ENCODE peak calls at places on chromosomes 1 and 21, in four cellular contexts. N is tibial nerve, W is heart left ventricle, Z is ovary. Y is an unnamed sample.

GRCh38 chr1:188904201-188904600 is 1573.5 kb downstream of the BRINP3 start:
- DNase-seq in N (no peak), W (no peak), Z (no peak), Y (no peak)

GRCh38 chr1:6329392-6329791 is 64.2 kb downstream of the ACOT7 start:
- DNase-seq in N (no peak), W (no peak), Z (peak; percentile 63), Y (peak; percentile 31)

GRCh38 chr1:112674986-112675727 is 698 bp downstream of the MOV10 start:
- DNase-seq in N (no peak), W (peak; percentile 63), Z (peak; percentile 84), Y (peak; percentile 53)

GRCh38 chr21:26007911-26008579 is 162.5 kb downstream of the APP start:
- DNase-seq in N (no peak), W (no peak), Z (no peak), Y (no peak)

GRCh38 chr1:104830534-104830933 is 1080.8 kb downstream of the AMY1C start:
- DNase-seq in N (no peak), W (no peak), Z (no peak), Y (no peak)

GRCh38 chr1:228544021-228544850 is 57.1 kb downstream of the RNF187 start:
- DNase-seq in N (no peak), W (no peak), Z (no peak), Y (no peak)

GRCh38 chr1:177620636-177621190 is 349.1 kb downstream of the SEC16B start:
- DNase-seq in N (no peak), W (no peak), Z (no peak), Y (no peak)

GRCh38 chr1:19654386-19654785 is 10.3 kb downstream of the NBL1 start:
- DNase-seq in N (no peak), W (no peak), Z (no peak), Y (no peak)

GRCh38 chr1:14576155-14576554 is 22.3 kb upstream of the KAZN start:
- DNase-seq in N (no peak), W (no peak), Z (no peak), Y (no peak)

GRCh38 chr21:41581592-41582228 is 73.8 kb upstream of the TMPRSS2 start:
- DNase-seq in N (no peak), W (no peak), Z (no peak), Y (peak; percentile 66)

GRCh38 chr1:195188821-195189220 is 1419.4 kb downstream of the KCNT2 start:
- DNase-seq in N (no peak), W (no peak), Z (no peak), Y (no peak)

GRCh38 chr1:209883341-209883971 is 54.6 kb upstream of the SYT14 start:
- DNase-seq in N (no peak), W (no peak), Z (no peak), Y (no peak)

GRCh38 chr1:109466440-109467300 is at the start of gene SYPL2:
- DNase-seq in N (no peak), W (peak; percentile 69), Z (peak; percentile 60), Y (peak; percentile 51)

GRCh38 chr1:187045371-187045770 is 216.6 kb downstream of the PLA2G4A start:
- DNase-seq in N (no peak), W (no peak), Z (no peak), Y (no peak)

GRCh38 chr1:226995966-226996332 is 55.9 kb downstream of the COQ8A start:
- DNase-seq in N (no peak), W (no peak), Z (no peak), Y (no peak)

GRCh38 chr1:21241761-21242581 is 48.3 kb downstream of the ECE1 start:
- DNase-seq in N (no peak), W (no peak), Z (no peak), Y (no peak)

DNA sequence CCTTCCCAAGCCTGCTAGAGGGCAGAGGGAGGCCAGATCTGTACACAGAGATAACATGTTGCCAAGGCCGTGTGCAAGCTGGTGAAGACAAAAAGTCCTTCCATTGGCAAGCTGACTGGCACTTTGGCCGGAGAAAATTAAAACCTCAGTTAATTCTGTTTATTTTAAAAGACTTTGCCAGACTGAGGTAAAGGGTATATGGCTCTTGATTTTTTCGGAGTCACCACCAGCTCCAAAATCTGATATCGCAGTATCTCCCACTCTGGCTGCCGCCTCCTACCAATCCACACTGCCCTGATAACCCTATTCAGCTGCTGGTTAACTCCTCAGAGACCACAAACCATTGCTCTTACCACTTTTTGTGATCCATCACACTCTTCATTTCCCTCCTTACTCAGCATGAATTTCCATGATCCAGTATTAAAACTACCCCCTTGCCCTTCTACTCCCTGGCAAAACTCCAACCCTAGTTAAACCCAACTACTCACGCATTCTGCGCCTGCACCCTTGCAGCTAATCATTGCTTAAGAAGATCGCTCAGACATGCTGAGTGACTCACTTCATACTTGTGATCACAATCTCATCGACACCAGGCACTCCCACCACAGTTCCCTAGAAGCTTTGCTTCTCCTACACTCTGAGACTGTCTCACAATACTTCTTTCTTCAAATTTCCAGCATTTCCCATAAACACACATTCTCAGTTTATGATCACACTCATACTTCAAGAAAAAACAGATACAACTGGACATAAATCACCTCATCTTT is 5.8 kb upstream of the PPP1R15B start:
- DNase-seq in N (no peak), W (peak; percentile 57), Z (no peak), Y (peak; percentile 69)
- TF ChIP-seq POLR2A in N (no peak), W (no peak), Z (no peak), Y (no peak)

GRCh38 chr1:2834146-2834475 is 32.6 kb upstream of the TTC34 start:
- DNase-seq in N (no peak), W (no peak), Z (no peak), Y (no peak)
- H3K27ac ChIP-seq in N (no peak overlapping the region), W (no peak overlapping the region), Z (no peak overlapping the region), Y (no peak overlapping the region)

GRCh38 chr1:15685820-15686219 is 1.7 kb downstream of the PLEKHM2 start:
- DNase-seq in N (no peak), W (no peak), Z (no peak), Y (no peak)
- H3K4me3 ChIP-seq in N (peak overlapping the region; percentile 91), W (no peak overlapping the region), Z (no peak overlapping the region), Y (no peak overlapping the region)

GRCh38 chr1:149883598-149884247 is 15.6 kb upstream of the BOLA1 start:
- DNase-seq in N (no peak), W (no peak), Z (no peak), Y (no peak)

GRCh38 chr1:149884433-149885363 is 14.7 kb upstream of the BOLA1 start:
- DNase-seq in N (no peak), W (no peak), Z (no peak), Y (no peak)

GRCh38 chr1:149886396-149887195 is 12.8 kb upstream of the BOLA1 start:
- DNase-seq in N (peak; percentile 70), W (peak; percentile 93), Z (peak; percentile 87), Y (peak; percentile 88)

GRCh38 chr1:149887456-149888159 is 11.8 kb upstream of the BOLA1 start:
- DNase-seq in N (peak; percentile 61), W (peak; percentile 91), Z (peak; percentile 86), Y (peak; percentile 81)

GRCh38 chr1:149885364-149886111 is 13.8 kb upstream of the BOLA1 start:
- DNase-seq in N (peak; percentile 85), W (peak; percentile 88), Z (peak; percentile 89), Y (peak; percentile 86)
- TF ChIP-seq POLR2A in N (peak; percentile 69), W (peak; percentile 44), Z (peak; percentile 60), Y (peak; percentile 52)

DNA sequence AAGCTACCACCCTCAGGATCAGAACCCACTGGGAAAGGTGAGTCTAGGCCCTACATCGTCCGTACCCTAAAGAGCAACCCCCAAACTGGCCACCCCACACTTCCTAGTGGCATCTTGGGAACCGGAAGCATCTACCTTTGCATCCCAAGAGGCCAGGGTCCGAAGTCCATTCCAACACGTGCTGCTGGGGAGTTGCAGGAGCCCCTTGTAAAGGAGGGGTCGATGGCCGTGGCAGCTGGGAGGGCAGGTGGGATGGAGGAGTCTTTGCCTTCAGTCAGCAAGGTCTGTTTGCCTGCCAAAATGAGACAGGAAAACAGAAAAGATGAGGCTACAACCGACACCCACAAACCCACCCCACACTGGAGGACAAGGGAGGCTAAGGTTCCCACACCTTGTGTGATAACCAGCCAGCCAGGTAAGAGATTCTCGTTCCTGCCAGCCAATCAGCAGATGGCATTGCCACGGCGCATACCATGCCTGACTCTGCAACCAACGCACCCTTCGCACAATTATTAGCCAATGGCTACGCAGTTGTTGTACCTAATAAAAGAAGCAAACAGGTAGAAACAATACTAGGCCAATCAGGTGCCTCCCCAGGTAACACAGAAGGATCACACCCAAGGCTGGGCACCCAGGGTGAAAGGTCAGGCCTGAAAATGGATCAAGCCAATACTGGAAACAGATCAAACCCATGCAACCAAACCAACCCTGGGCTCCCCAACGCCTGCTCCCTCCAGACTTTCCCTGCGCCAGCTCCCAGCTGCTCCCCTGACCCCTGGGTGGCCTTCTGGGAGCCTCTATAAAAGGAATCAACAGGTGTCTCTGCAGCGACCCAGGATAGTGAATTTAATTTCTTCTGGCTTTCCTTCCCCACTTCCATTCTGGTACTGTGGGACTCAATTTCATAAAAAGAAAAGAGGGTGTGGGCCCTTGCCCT is 35.6 kb downstream of the CASZ1 start:
- DNase-seq in N (no peak), W (no peak), Z (no peak), Y (no peak)
- H3K27ac ChIP-seq in N (no peak overlapping the region), W (peak overlapping the region; percentile 85), Z (no peak overlapping the region), Y (peak overlapping the region; percentile 80)

DNA sequence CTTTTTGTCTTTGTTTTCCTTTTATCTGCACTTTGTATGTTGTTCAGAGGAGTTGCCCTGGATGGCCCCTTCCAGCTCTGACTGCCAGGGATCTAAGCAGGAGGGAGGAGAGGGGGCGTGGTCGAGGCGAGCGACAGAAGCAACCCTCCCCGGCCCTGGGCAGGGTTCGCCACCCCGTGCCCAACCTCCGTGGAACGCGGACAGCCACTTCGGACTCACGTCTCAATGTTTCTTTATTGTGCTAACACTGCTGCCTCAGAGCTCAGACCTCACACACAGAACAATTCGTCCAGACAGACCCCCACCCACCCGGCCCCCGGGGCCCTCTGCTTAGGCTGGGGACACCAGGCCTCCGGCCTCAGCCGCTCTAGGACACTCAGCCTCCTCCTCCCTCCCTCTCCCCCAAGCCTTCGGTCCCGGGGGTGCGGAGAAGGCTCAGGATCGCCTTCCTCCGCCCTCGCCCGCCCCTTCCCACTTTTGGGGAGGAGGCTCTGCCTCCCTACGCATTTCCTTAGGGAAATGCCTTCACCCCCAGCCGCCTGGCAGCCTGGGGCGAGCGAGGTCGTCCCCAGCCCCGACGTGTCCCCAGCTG is 8.3 kb downstream of the VSIG8 start:
- DNase-seq in N (peak; percentile 71), W (peak; percentile 85), Z (peak; percentile 83), Y (peak; percentile 88)
- H3K4me3 ChIP-seq in N (peak overlapping the region; percentile 56), W (peak overlapping the region; percentile 74), Z (peak overlapping the region; percentile 73), Y (peak overlapping the region; percentile 40)

DNA sequence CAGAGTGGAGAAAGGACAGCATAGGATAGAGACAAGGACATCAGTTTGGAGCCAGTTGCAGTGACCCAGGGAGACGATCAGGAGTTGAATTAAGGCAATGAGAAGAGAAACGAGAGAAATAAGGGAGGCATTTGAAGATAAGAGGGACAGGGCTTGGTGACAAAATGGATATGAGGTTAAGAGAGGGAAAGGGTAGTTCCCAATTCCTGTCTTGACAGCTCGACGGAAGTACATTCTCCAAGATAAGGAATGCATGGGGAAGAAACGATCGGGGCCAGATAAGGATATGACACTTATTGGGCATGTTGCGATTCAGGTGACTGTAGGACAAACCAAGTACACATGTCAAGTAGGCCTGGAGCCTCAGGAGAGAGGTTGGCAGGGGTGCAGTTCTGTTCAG is 18.7 kb upstream of the KCNN3 start:
- DNase-seq in N (no peak), W (no peak), Z (no peak), Y (no peak)
- TF ChIP-seq POLR2A in N (no peak), W (no peak), Z (no peak), Y (no peak)